ENCODE peak calls at places on chromosomes 5 and 9, in ten cellular contexts. R is HFF-Myc, M is esophagus squamous epithelium, S is WTC11, E is GM10248, X is GM06990, P is GM20000, H is heart left ventricle, B is RWPE1, C is OCI-LY7. K is an unnamed sample.

GRCh38 chr5:78671609-78672008 is 23.0 kb upstream of the LHFPL2 start:
- DNase-seq in R (no peak), M (no peak), S (no peak), E (no peak), X (no peak), P (no peak), H (no peak), B (no peak), C (no peak), K (no peak)

GRCh38 chr9:123003467-123003866 is 30.0 kb upstream of the GPR21 start:
- DNase-seq in R (no peak), M (no peak), S (no peak), E (no peak), X (no peak), P (no peak), H (no peak), B (no peak), C (no peak), K (no peak)

GRCh38 chr5:100553209-100553608 is 18.0 kb downstream of the FAM174A start:
- DNase-seq in R (peak; percentile 4), M (no peak), S (no peak), E (no peak), X (no peak), P (no peak), H (no peak), B (no peak), C (no peak), K (no peak)

GRCh38 chr9:74463825-74464224 is 33.3 kb upstream of the RORB start:
- DNase-seq in R (no peak), M (no peak), S (no peak), E (no peak), X (no peak), P (no peak), H (no peak), B (no peak), C (no peak), K (no peak)

GRCh38 chr9:34664281-34665108 is 2.0 kb upstream of the CCL27 start:
- DNase-seq in R (peak; percentile 54), M (no peak), S (peak; percentile 94), E (peak; percentile 68), X (peak; percentile 49), P (peak; percentile 79), H (peak; percentile 82), B (peak; percentile 39), C (peak; percentile 77), K (peak; percentile 82)

GRCh38 chr9:4923580-4924544 is 61.2 kb upstream of the JAK2 start:
- DNase-seq in R (no peak), M (no peak), S (no peak), E (peak; percentile 67), X (no peak), P (peak; percentile 63), H (no peak), B (peak; percentile 1), C (peak; percentile 55), K (peak; percentile 52)

GRCh38 chr5:171863928-171864327 is 78.3 kb downstream of the SMIM23 start:
- DNase-seq in R (no peak), M (no peak), S (no peak), E (no peak), X (no peak), P (no peak), H (no peak), B (peak; percentile 69), C (no peak), K (peak; percentile 57)

GRCh38 chr9:77954018-77954417 is 77.6 kb downstream of the GNAQ start:
- DNase-seq in R (no peak), M (no peak), S (no peak), E (no peak), X (no peak), P (no peak), H (no peak), B (no peak), C (no peak), K (no peak)

GRCh38 chr5:143605403-143606005 is 202.0 kb upstream of the NR3C1 start:
- DNase-seq in R (no peak), M (no peak), S (no peak), E (peak; percentile 24), X (peak; percentile 66), P (peak; percentile 34), H (peak; percentile 13), B (no peak), C (peak; percentile 85), K (no peak)

GRCh38 chr5:144284931-144285330 is 114.3 kb downstream of the KCTD16 start:
- DNase-seq in R (no peak), M (no peak), S (no peak), E (no peak), X (no peak), P (no peak), H (no peak), B (no peak), C (no peak), K (no peak)

GRCh38 chr9:86099695-86100364 is 472 bp upstream of the GOLM1 start:
- DNase-seq in R (peak; percentile 27), M (no peak), S (peak; percentile 26), E (peak; percentile 27), X (no peak), P (peak; percentile 64), H (peak; percentile 41), B (peak; percentile 29), C (no peak), K (peak; percentile 42)

GRCh38 chr9:137449081-137449844 is 8.1 kb upstream of the ENTPD8 start:
- DNase-seq in R (no peak), M (no peak), S (no peak), E (no peak), X (peak; percentile 24), P (no peak), H (no peak), B (no peak), C (no peak), K (no peak)

DNA sequence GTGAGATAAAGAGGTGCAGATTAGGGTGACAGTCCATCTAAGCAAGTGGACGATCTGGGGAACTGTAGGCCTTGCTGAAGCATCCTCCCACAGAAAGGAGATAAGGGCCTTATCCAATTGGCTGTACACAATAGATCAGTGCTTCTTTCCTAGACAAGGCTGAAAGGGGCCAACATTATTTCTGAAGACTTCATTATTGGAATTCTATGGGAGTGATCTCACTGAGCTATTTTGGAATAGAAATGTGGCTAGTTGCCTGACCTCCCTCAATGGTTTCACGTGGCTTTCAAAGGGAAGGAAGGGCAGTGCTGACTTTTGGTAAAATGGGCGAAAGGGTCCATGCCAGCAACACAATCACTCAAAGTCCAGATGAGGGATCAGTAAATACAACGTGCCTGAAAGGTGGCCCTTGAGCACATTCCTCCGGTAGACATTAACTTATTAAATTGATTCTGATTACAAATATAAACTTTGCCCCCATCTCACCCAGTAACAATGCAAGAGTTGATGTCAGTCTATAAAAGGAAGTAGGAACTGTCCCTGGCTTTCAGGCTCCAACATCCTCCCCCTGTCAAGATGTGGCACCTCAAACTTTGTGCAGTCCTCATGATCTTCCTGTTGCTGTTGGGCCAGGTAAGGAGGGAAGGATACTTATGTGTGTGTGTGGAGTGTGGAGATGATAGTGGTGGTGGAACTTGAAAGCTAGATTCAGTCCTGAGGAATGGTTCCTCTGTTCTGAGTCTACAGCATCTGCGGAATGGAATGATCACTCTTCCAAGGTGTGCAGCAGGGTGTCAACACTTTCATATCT is at the start of gene LEAP2:
- DNase-seq in R (no peak), M (no peak), S (no peak), E (no peak), X (no peak), P (no peak), H (peak; percentile 13), B (no peak), C (no peak), K (no peak)
- TF ChIP-seq CTCF in R (no peak), M (no peak), S (no peak), E (no peak), X (no peak), P (no peak), H (no peak), B (no peak), C (no peak), K (no peak)

DNA sequence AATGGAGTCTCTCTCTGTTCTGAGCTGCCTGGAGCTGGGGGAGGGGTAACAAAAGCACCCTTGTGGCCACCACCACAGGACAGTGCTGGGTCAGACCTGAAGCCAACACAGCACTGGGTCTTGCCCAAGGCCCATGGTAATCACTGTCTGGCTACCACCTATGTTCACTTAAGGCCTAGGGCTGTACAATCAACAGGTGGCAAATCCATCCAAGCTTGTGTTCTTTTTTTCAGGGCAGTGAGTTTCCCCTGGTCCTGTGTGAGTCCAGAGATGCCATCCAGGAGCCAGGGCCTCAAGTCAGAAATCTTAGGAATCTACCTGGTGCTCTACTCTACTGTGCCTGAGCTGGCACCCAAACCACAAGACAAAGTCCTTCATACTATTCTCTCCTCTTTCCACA is 20.1 kb upstream of the OTP start:
- DNase-seq in R (no peak), M (no peak), S (no peak), E (no peak), X (no peak), P (no peak), H (no peak), B (no peak), C (no peak), K (no peak)
- TF ChIP-seq CTCF in R (no peak), M (no peak), S (no peak), E (no peak), X (no peak), P (no peak), H (no peak), B (no peak), C (no peak), K (no peak)

GRCh38 chr5:39411051-39411450 is 13.7 kb downstream of the DAB2 start:
- DNase-seq in R (no peak), M (no peak), S (no peak), E (no peak), X (no peak), P (no peak), H (no peak), B (peak; percentile 46), C (no peak), K (peak; percentile 74)
- TF ChIP-seq CTCF in R (no peak), M (no peak), S (no peak), E (no peak), X (no peak), P (no peak), H (no peak), B (no peak), C (no peak), K (no peak)

GRCh38 chr5:17441351-17441750 is 56.7 kb upstream of the TAF11L2 start:
- DNase-seq in R (no peak), M (no peak), S (no peak), E (no peak), X (no peak), P (no peak), H (no peak), B (no peak), C (no peak), K (peak; percentile 31)

GRCh38 chr5:17436766-17437221 is 61.2 kb upstream of the TAF11L2 start:
- DNase-seq in R (no peak), M (no peak), S (no peak), E (peak; percentile 39), X (no peak), P (peak; percentile 32), H (no peak), B (no peak), C (peak; percentile 44), K (no peak)

GRCh38 chr5:17438027-17438426 is 60.0 kb upstream of the TAF11L2 start:
- DNase-seq in R (no peak), M (no peak), S (no peak), E (no peak), X (no peak), P (no peak), H (no peak), B (no peak), C (no peak), K (no peak)

GRCh38 chr5:17440766-17441165 is 57.3 kb upstream of the TAF11L2 start:
- DNase-seq in R (no peak), M (no peak), S (no peak), E (no peak), X (no peak), P (no peak), H (no peak), B (no peak), C (no peak), K (no peak)

GRCh38 chr5:17439956-17440355 is 58.1 kb upstream of the TAF11L2 start:
- DNase-seq in R (no peak), M (no peak), S (no peak), E (no peak), X (no peak), P (no peak), H (no peak), B (no peak), C (no peak), K (no peak)
- TF ChIP-seq CTCF in R (no peak), M (no peak), S (no peak), E (no peak), X (no peak), P (no peak), H (no peak), B (no peak), C (no peak), K (no peak)

K was measured in MCF 10A.